ENCODE peak calls at places on chromosomes 3 and 15, in ten cellular contexts. F, W, T, G, Z, V, I, P, J and L are unnamed samples. For H3K27me3, the result is how much of the 10 kb centered on the place peaks cover.

GRCh38 chr15:96209285-96209735 is 121.2 kb upstream of the NR2F2 start:
- DNase-seq in F (no peak), W (no peak), T (no peak), G (no peak), Z (no peak), V (no peak), I (no peak), P (no peak), J (no peak), L (no peak)

GRCh38 chr3:103629391-103629790 is 1194.6 kb downstream of the ZPLD1 start:
- DNase-seq in F (no peak), W (no peak), T (no peak), G (no peak), Z (no peak), V (no peak), I (no peak), P (no peak), J (no peak), L (no peak)

GRCh38 chr3:151316267-151316991 is at the start of gene GPR87:
- DNase-seq in F (no peak), W (peak), T (no peak), G (no peak), Z (no peak), V (no peak), I (peak), P (peak), J (no peak), L (no peak)

GRCh38 chr3:157335677-157336076 is 101.0 kb upstream of the PTX3 start:
- DNase-seq in F (no peak), W (peak), T (no peak), G (no peak), Z (no peak), V (no peak), I (no peak), P (peak), J (peak), L (no peak)

GRCh38 chr15:25183581-25184330 is 229.0 kb downstream of the SNRPN start:
- DNase-seq in F (no peak), W (no peak), T (no peak), G (no peak), Z (no peak), V (no peak), I (no peak), P (no peak), J (peak), L (peak)

GRCh38 chr3:121482651-121483050 is 63.1 kb downstream of the POLQ start:
- DNase-seq in F (no peak), W (peak), T (no peak), G (no peak), Z (no peak), V (no peak), I (no peak), P (no peak), J (no peak), L (no peak)

GRCh38 chr3:146640955-146641867 is 36.1 kb upstream of the PLSCR5 start:
- DNase-seq in F (no peak), W (peak), T (no peak), G (peak), Z (no peak), V (no peak), I (peak), P (peak), J (no peak), L (no peak)

GRCh38 chr3:119600732-119601131 is 3.0 kb downstream of the PLA1A start:
- DNase-seq in F (no peak), W (no peak), T (no peak), G (no peak), Z (peak), V (no peak), I (no peak), P (peak), J (no peak), L (no peak)

GRCh38 chr3:37861540-37862051 is at the start of gene CTDSPL:
- DNase-seq in F (no peak), W (peak), T (no peak), G (no peak), Z (peak), V (no peak), I (no peak), P (peak), J (no peak), L (no peak)

GRCh38 chr3:119293761-119294401 is at the start of gene ARHGAP31:
- DNase-seq in F (peak), W (peak), T (peak), G (peak), Z (peak), V (peak), I (no peak), P (peak), J (no peak), L (peak)

GRCh38 chr15:41925209-41925608 is 31.4 kb upstream of the SPTBN5 start:
- DNase-seq in F (no peak), W (no peak), T (peak), G (no peak), Z (no peak), V (no peak), I (no peak), P (no peak), J (no peak), L (no peak)

GRCh38 chr15:86163771-86164170 is 84.1 kb downstream of the AGBL1 start:
- DNase-seq in F (peak), W (no peak), T (no peak), G (no peak), Z (no peak), V (no peak), I (no peak), P (no peak), J (no peak), L (no peak)

GRCh38 chr15:78361956-78362506 is 21.9 kb downstream of the CRABP1 start:
- DNase-seq in F (no peak), W (no peak), T (no peak), G (no peak), Z (no peak), V (no peak), I (no peak), P (no peak), J (no peak), L (no peak)

GRCh38 chr15:78365931-78366330 is 25.8 kb downstream of the CRABP1 start:
- DNase-seq in F (no peak), W (peak), T (no peak), G (no peak), Z (no peak), V (no peak), I (no peak), P (no peak), J (no peak), L (peak)

GRCh38 chr15:78366342-78366741 is 26.2 kb downstream of the CRABP1 start:
- DNase-seq in F (no peak), W (no peak), T (no peak), G (no peak), Z (no peak), V (no peak), I (no peak), P (no peak), J (no peak), L (no peak)

GRCh38 chr15:78362716-78363426 is 22.7 kb downstream of the CRABP1 start:
- DNase-seq in F (no peak), W (no peak), T (no peak), G (no peak), Z (no peak), V (no peak), I (no peak), P (no peak), J (no peak), L (no peak)

DNA sequence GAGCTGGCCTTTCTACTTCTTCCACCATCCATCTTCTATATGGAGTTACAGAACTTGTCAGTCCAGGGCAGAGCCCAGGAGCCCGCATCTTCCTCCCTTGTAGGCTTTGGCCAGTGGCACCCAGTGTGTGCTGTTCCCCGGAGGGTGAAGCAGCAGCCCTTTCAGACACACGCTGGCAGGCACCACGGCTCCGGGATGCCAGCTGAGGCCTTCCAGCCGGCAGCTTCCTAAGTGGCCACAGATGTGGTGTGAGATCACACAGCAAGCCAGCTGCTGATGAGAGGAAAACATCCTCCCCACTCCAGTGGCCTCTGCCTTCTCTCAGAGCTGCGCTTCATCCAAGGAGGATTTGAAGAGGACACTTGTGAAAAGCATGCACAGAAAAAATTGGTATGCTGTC is 24.1 kb downstream of the CRABP1 start:
- DNase-seq in F (no peak), W (no peak), T (no peak), G (no peak), Z (peak), V (no peak), I (no peak), P (no peak), J (peak), L (peak)
- H3K4me3 ChIP-seq in F (no peak), W (no peak), T (no peak), G (no peak), Z (no peak), V (no peak), I (no peak), P (no peak), J (no peak), L (no peak)

GRCh38 chr15:74278269-74278668 is 42.1 kb downstream of the CCDC33 start:
- DNase-seq in F (no peak), W (no peak), T (no peak), G (no peak), Z (no peak), V (no peak), I (no peak), P (no peak), J (no peak), L (no peak)

GRCh38 chr15:74274485-74275038 is 38.4 kb downstream of the CCDC33 start:
- DNase-seq in F (no peak), W (no peak), T (no peak), G (no peak), Z (no peak), V (no peak), I (no peak), P (no peak), J (no peak), L (no peak)

GRCh38 chr15:74275957-74276356 is 39.8 kb downstream of the CCDC33 start:
- DNase-seq in F (no peak), W (no peak), T (no peak), G (no peak), Z (peak), V (no peak), I (no peak), P (peak), J (no peak), L (no peak)

GRCh38 chr15:74276560-74276959 is 40.4 kb downstream of the CCDC33 start:
- DNase-seq in F (no peak), W (no peak), T (no peak), G (no peak), Z (no peak), V (no peak), I (no peak), P (no peak), J (no peak), L (no peak)

DNA sequence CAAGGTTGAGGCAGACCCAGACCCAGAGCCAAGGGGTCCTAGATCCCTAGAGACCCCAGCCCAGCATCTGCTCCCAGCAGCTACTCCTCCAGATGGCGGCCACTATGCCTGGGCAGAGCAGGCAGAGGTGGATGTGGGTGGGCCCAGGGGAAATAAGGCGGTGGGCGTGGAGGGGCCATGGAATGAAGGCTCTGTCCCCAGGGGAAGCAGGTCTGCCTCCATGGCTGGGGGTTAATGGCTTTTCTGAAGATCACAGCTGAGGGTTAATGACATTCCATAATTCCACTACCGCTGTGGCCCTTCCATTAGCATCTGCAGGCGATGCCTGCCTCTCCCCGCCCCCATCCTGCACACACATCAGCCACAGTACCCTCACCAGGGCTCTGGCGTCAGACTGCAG is 41.1 kb downstream of the CCDC33 start:
- DNase-seq in F (no peak), W (no peak), T (no peak), G (no peak), Z (peak), V (no peak), I (no peak), P (no peak), J (no peak), L (no peak)
- H3K27me3 ChIP-seq in F (under half), W (under half), T (under half), G (under half), Z (under half), V (under half), I (under half), P (under half), J (under half), L (half or more)

GRCh38 chr3:179954226-179954870 is 82.4 kb downstream of the PEX5L start:
- DNase-seq in F (no peak), W (no peak), T (no peak), G (no peak), Z (no peak), V (no peak), I (no peak), P (no peak), J (no peak), L (no peak)
- TF ChIP-seq CTCF in F (no peak), W (no peak), T (no peak), G (no peak), Z (no peak), V (no peak), I (no peak), P (no peak), J (no peak), L (no peak)

GRCh38 chr3:167732313-167733065 is 2.2 kb downstream of the PDCD10 start:
- DNase-seq in F (no peak), W (no peak), T (no peak), G (no peak), Z (no peak), V (no peak), I (no peak), P (no peak), J (no peak), L (no peak)
- H3K4me3 ChIP-seq in F (no peak), W (no peak), T (no peak), G (no peak), Z (no peak), V (no peak), I (peak), P (peak), J (no peak), L (no peak)

GRCh38 chr3:123412811-123413588 is 35.9 kb downstream of the ADCY5 start:
- DNase-seq in F (no peak), W (no peak), T (no peak), G (no peak), Z (no peak), V (peak), I (no peak), P (peak), J (peak), L (peak)
- H3K27me3 ChIP-seq in F (under half), W (under half), T (under half), G (under half), Z (under half), V (under half), I (under half), P (under half), J (under half), L (under half)

DNA sequence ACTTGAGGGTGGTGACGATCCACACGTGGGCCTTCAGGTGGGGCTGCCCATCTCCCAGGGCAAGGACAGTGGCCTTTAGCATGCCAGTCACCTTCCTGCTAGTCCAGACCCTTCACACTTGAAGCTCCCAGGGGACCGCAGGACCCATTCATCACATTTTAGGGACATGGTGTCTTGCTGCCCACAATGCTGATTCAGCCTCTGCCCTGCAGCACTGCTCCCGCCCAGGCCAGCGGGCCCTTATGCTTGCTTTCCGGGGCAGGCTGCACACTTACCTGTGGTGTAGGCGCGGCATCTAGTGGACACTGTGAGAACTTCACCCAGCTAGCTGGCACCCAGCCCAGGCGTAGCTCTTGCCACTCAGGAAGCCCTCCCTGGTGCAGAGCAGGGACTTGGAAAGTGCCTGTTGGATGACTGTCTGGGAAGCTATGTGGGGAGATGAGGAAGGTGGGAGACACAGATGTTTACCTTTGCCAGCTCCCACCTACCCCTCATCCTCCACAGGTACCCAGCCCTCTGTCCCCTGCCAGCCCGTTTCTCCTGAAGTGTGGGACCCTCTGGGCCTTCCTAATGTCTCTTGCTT is 26.3 kb upstream of the NR2C2 start:
- DNase-seq in F (peak), W (peak), T (peak), G (peak), Z (peak), V (peak), I (peak), P (peak), J (peak), L (peak)
- TF ChIP-seq CTCF in F (peak), W (peak), T (peak), G (peak), Z (peak), V (peak), I (peak), P (peak), J (peak), L (peak)